ENCODE peak calls at places on chromosomes 13 and 19, in nine cellular contexts. I is tibial nerve, R is neural progenitor cell, M is heart right ventricle, T is BE2C, Z is ascending aorta, W is Peyer's patch, J is uterus, D is heart left ventricle. V is an unnamed sample. For H3K9me3 and H3K4me1, the result is how much of the 10 kb centered on the place peaks cover.

GRCh38 chr19:46350758-46351159 is 3.9 kb downstream of the PPP5C start:
- DNase-seq in D (peak), I (no peak), W (peak), T (no peak), J (no peak), R (no peak), M (no peak), Z (no peak), V (no peak)

GRCh38 chr19:47619763-47620162 is 10.8 kb downstream of the BICRA start:
- DNase-seq in M (no peak), Z (no peak), R (peak), I (no peak), T (no peak), W (no peak), D (no peak), J (no peak), V (no peak)

GRCh38 chr19:18377026-18377425 is 8.9 kb upstream of the GDF15 start:
- DNase-seq in J (no peak), W (no peak), T (no peak), I (no peak), M (no peak), Z (no peak), R (no peak), D (no peak), V (no peak)

GRCh38 chr19:609001-609340 is 19.3 kb downstream of the HCN2 start:
- DNase-seq in I (no peak), D (peak), T (no peak), M (peak), W (no peak), J (no peak), R (no peak), Z (no peak), V (peak)

GRCh38 chr13:64052526-64052925 is 2636.9 kb upstream of the PCDH20 start:
- DNase-seq in J (no peak), W (no peak), T (no peak), Z (no peak), D (no peak), I (no peak), R (no peak), M (no peak), V (no peak)

GRCh38 chr13:48942131-48942530 is 33.6 kb upstream of the FNDC3A start:
- DNase-seq in M (no peak), J (no peak), W (no peak), T (no peak), R (no peak), I (no peak), D (no peak), Z (no peak), V (no peak)

GRCh38 chr19:41263042-41263849 is 926 bp upstream of the HNRNPUL1 start:
- DNase-seq in W (peak), Z (peak), T (peak), R (peak), M (peak), D (peak), I (peak), J (peak), V (peak)

GRCh38 chr19:5354403-5354802 is 13.8 kb upstream of the PTPRS start:
- DNase-seq in J (no peak), Z (no peak), D (no peak), W (no peak), R (peak), I (no peak), T (peak), M (no peak), V (no peak)

GRCh38 chr19:1259873-1260748 is 9.0 kb upstream of the CIRBP start:
- DNase-seq in I (no peak), W (peak), R (peak), T (no peak), D (peak), M (no peak), Z (no peak), J (no peak), V (peak)

GRCh38 chr13:25046274-25046984 is 49.5 kb upstream of the PABPC3 start:
- DNase-seq in W (no peak), D (no peak), Z (no peak), I (no peak), T (no peak), J (no peak), R (peak), M (no peak), V (no peak)

GRCh38 chr13:28467886-28468519 is 26.9 kb downstream of the FLT1 start:
- DNase-seq in Z (no peak), D (no peak), M (no peak), W (no peak), I (no peak), R (no peak), T (no peak), J (no peak), V (no peak)

GRCh38 chr19:16141043-16141442 is 2.4 kb upstream of the HSH2D start:
- DNase-seq in M (no peak), I (no peak), J (no peak), R (no peak), W (no peak), D (no peak), Z (no peak), T (no peak), V (no peak)

GRCh38 chr19:40231544-40232424 is 5.3 kb upstream of the CCNP start:
- DNase-seq in D (peak), M (no peak), J (no peak), T (no peak), R (peak), W (no peak), I (no peak), Z (no peak), V (no peak)

GRCh38 chr19:33665776-33666175 is 44.0 kb downstream of the CHST8 start:
- DNase-seq in D (no peak), R (no peak), I (no peak), Z (no peak), M (no peak), W (no peak), T (no peak), J (no peak), V (no peak)

GRCh38 chr13:111864566-111864965 is 202.4 kb upstream of the SOX1 start:
- DNase-seq in M (no peak), W (no peak), T (no peak), R (no peak), Z (no peak), D (no peak), I (no peak), J (no peak), V (no peak)

GRCh38 chr19:39126593-39127187 is 1.1 kb downstream of the PAK4 start:
- DNase-seq in M (no peak), R (peak), W (peak), Z (no peak), I (no peak), D (no peak), T (no peak), J (no peak), V (peak)

GRCh38 chr13:49053215-49053614 is 77.5 kb downstream of the FNDC3A start:
- DNase-seq in J (no peak), R (no peak), M (no peak), D (no peak), W (no peak), Z (no peak), T (no peak), I (no peak), V (no peak)

GRCh38 chr19:42431486-42431885 is 4.3 kb upstream of the LIPE start:
- DNase-seq in R (no peak), Z (no peak), W (no peak), D (no peak), I (no peak), T (no peak), M (no peak), J (no peak), V (no peak)

GRCh38 chr13:19052931-19053330 is 128.7 kb downstream of the TUBA3C start:
- DNase-seq in D (no peak), R (no peak), Z (no peak), M (no peak), I (no peak), T (no peak), J (no peak), W (no peak), V (no peak)

GRCh38 chr13:40145139-40145538 is 489.7 kb downstream of the COG6 start:
- DNase-seq in J (no peak), T (no peak), W (no peak), R (no peak), M (no peak), I (no peak), Z (no peak), D (no peak), V (no peak)

GRCh38 chr13:27644302-27644701 is 22.6 kb downstream of the POLR1D start:
- DNase-seq in W (no peak), J (no peak), R (no peak), M (no peak), T (no peak), I (no peak), Z (no peak), D (no peak), V (no peak)

GRCh38 chr19:11138659-11139526 is 16.7 kb downstream of the SPC24 start:
- DNase-seq in I (peak), D (peak), T (peak), Z (peak), M (peak), R (peak), J (peak), W (peak), V (peak)

GRCh38 chr19:11136400-11137101 is 19.0 kb downstream of the SPC24 start:
- DNase-seq in W (no peak), D (no peak), M (no peak), R (no peak), T (no peak), Z (no peak), I (no peak), J (no peak), V (no peak)

GRCh38 chr19:21202865-21203494 is 61.1 kb downstream of the ZNF431 start:
- DNase-seq in T (peak), W (no peak), J (no peak), I (no peak), M (no peak), R (peak), D (no peak), Z (no peak), V (no peak)

GRCh38 chr13:44108345-44108858 is 228.7 kb downstream of the LACC1 start:
- DNase-seq in D (peak), T (no peak), M (peak), Z (no peak), J (peak), W (peak), I (no peak), R (no peak), V (peak)

GRCh38 chr19:7928334-7928706 is 2.4 kb upstream of the CTXN1 start:
- DNase-seq in Z (no peak), R (no peak), D (no peak), M (no peak), I (no peak), T (peak), W (no peak), J (peak), V (no peak)

GRCh38 chr19:49362926-49363264 is 679 bp upstream of the TEAD2 start:
- DNase-seq in J (peak), D (peak), R (no peak), I (no peak), Z (no peak), W (no peak), M (peak), T (no peak), V (peak)

GRCh38 chr19:2332341-2333026 is 4.0 kb downstream of the SPPL2B start:
- DNase-seq in W (peak), I (no peak), D (no peak), T (peak), J (no peak), Z (no peak), M (peak), R (no peak), V (peak)

GRCh38 chr19:18608102-18608804 is 1.7 kb upstream of the CRLF1 start:
- DNase-seq in M (no peak), Z (no peak), T (no peak), I (no peak), W (no peak), D (no peak), R (no peak), J (no peak), V (no peak)

GRCh38 chr13:98454389-98454881 is 122.5 kb downstream of the STK24 start:
- DNase-seq in M (no peak), T (no peak), W (no peak), J (no peak), Z (no peak), R (no peak), D (no peak), I (no peak), V (no peak)

GRCh38 chr19:55654323-55654832 is 457 bp upstream of the U2AF2 start:
- DNase-seq in R (peak), W (peak), M (peak), Z (peak), J (peak), T (peak), I (peak), D (peak), V (peak)

GRCh38 chr13:95714142-95714832 is 37.3 kb downstream of the DNAJC3 start:
- DNase-seq in R (no peak), M (no peak), T (no peak), J (no peak), I (no peak), D (no peak), W (no peak), Z (no peak), V (no peak)

GRCh38 chr13:72839831-72840426 is 58.0 kb downstream of the PIBF1 start:
- DNase-seq in Z (no peak), R (peak), J (no peak), W (peak), T (peak), D (no peak), M (no peak), I (no peak), V (peak)

GRCh38 chr13:26442541-26442940 is 114.9 kb upstream of the WASF3 start:
- DNase-seq in T (no peak), M (no peak), I (no peak), W (no peak), J (no peak), R (no peak), D (no peak), Z (no peak), V (no peak)

GRCh38 chr13:34003712-34004111 is 185.8 kb downstream of the RFC3 start:
- DNase-seq in D (no peak), I (no peak), W (no peak), R (no peak), Z (no peak), T (no peak), M (no peak), J (no peak), V (no peak)

GRCh38 chr13:24675806-24676570 is 4.2 kb upstream of the ATP12A start:
- DNase-seq in M (no peak), W (no peak), J (no peak), D (no peak), T (no peak), R (no peak), Z (no peak), I (no peak), V (no peak)

GRCh38 chr13:48268019-48268418 is 35.0 kb downstream of the ITM2B start:
- DNase-seq in R (no peak), D (no peak), J (no peak), I (no peak), M (no peak), W (no peak), T (no peak), Z (no peak), V (no peak)

GRCh38 chr13:85772379-85772778 is 26.8 kb downstream of the SLITRK6 start:
- DNase-seq in M (no peak), W (no peak), D (no peak), I (no peak), T (no peak), R (no peak), Z (no peak), J (no peak), V (no peak)

GRCh38 chr19:38796154-38796553 is 7.2 kb downstream of the LGALS7B start:
- DNase-seq in W (no peak), D (no peak), T (no peak), I (no peak), R (no peak), J (no peak), M (no peak), Z (no peak), V (no peak)

GRCh38 chr19:41377977-41378707 is 1.8 kb downstream of the TMEM91 start:
- DNase-seq in D (no peak), M (no peak), I (no peak), Z (no peak), J (peak), T (peak), W (no peak), R (peak), V (no peak)

DNA sequence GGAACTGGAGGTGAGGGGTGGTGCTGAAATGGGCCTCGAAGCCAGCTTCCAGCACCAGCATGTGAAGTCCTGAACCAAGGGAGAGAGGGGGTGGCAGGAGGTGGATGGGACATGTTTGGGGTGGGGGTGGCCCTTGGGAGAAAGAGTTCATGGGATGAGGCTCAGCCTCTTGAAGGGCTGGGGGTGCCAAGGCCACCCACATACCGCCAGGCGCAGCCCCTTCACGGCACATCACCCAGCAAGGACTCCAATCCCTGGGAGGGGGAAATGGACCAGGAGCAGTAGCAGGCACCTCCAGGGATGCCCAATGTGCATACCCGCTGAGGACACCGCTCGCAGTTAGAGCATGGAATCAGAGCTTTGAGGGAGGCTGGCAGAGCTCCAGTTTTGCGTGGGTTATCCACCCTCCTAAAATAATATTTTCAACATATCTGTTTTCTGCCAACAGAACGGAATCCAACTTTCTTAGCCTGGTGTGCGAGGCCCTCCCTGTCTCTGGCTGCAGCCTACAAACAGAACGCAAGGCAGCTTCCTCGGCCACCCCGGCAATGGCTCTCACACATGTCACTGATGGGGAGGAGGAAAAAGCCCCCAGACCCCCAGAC is 140.5 kb upstream of the VSTM2B start:
- DNase-seq in J (no peak), R (no peak), D (no peak), M (no peak), W (peak), Z (no peak), I (no peak), T (no peak), V (no peak)
- H3K9me3 ChIP-seq in J (under half), R (under half), D (under half), M (under half), W (under half), Z (under half), I (under half), T (under half), V (under half)

GRCh38 chr13:88459335-88459734 is 788.2 kb downstream of the SLITRK5 start:
- DNase-seq in D (no peak), I (no peak), R (no peak), M (no peak), W (no peak), T (no peak), J (no peak), Z (no peak), V (no peak)
- H3K4me1 ChIP-seq in D (under half), I (under half), R (under half), M (under half), W (under half), T (under half), J (under half), Z (under half), V (under half)

GRCh38 chr19:6911523-6911922 is 24.1 kb downstream of the ADGRE1 start:
- DNase-seq in I (no peak), J (no peak), W (no peak), M (no peak), T (no peak), R (no peak), D (no peak), Z (no peak), V (no peak)
- TF ChIP-seq CTCF in I (no peak), J (no peak), W (no peak), M (no peak), T (no peak), R (no peak), D (no peak), Z (no peak), V (no peak)

DNA sequence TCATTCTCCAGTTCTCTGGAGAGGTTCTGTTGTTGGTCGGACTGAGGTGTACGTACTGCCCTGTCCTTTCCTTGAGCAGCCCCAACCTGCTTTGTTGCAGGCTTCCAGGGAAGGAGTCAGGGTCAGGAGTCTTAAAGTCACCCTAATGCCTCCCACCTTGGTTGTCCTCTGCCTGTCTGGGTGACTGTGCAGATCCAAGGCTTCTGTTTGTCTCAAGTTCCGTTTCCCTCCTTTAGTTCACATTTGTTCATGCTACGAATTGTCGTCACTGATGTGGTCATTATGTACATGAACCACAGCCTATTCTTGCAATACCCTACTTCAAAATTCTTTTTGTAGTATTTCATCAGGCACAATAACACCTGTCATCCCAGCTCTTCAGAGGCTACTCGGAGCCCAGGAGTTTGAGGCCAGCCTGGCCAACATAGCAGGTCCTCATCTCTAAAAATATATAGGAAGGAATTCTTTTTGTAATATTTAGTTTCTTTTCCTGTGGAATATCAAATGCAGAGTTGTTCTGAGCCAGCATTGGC is 7.4 kb downstream of the ZNF586 start:
- DNase-seq in R (no peak), I (no peak), D (no peak), T (no peak), J (no peak), W (no peak), Z (no peak), M (no peak), V (no peak)
- H3K9me3 ChIP-seq in R (under half), I (under half), D (under half), T (under half), J (under half), W (half or more), Z (half or more), M (half or more), V (half or more)

DNA sequence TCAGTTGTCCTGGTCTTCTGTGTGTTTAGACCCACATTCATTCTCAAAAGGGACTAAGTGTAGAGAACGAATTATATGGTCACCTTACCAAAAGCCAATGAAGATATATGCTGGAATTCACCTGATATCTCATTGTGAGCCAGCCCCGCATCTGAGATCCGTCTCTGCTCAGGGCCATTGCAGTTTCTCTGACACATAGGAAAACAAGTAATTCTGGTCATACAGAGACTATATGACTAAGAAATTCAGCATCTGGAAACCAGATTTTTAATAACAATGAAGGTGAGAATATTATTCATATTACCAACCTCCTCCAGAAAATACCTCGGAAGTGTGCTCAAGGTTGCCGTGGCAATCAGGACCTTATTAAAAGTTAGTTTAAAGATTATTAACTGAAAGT is 278.6 kb upstream of the EDNRB start:
- DNase-seq in W (no peak), D (no peak), M (no peak), T (no peak), Z (no peak), I (no peak), J (no peak), R (no peak), V (no peak)
- H3K4me1 ChIP-seq in W (under half), D (under half), M (under half), T (under half), Z (under half), I (under half), J (under half), R (under half), V (under half)

GRCh38 chr13:69591437-69591836 is 516.2 kb upstream of the ATXN8OS start:
- DNase-seq in M (no peak), R (no peak), D (no peak), T (no peak), Z (no peak), W (no peak), J (no peak), I (no peak), V (no peak)

GRCh38 chr13:69580255-69580654 is 527.4 kb upstream of the ATXN8OS start:
- DNase-seq in I (no peak), J (no peak), M (no peak), D (no peak), T (no peak), Z (no peak), W (no peak), R (no peak), V (no peak)

GRCh38 chr13:69589531-69589930 is 518.1 kb upstream of the ATXN8OS start:
- DNase-seq in Z (no peak), D (no peak), J (no peak), I (no peak), R (no peak), M (no peak), T (no peak), W (no peak), V (no peak)

DNA sequence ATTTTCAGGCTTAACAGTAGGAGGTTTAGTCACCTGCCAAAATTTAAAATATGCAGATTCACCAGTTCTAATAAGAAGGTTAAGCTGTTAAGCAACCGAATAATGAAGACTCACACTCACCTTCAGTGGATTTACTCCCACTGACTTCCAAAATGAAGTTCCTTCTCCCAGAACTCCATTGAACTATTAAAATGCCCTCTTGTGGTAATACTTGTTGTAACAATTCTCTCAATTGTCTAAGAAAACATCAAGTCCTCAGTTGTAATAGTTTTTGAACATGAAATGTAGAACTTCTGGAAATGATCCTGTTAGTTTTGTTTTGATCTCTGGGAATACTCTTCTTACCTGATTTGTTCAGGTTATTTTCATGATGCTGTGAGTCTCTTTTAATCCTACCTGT is 522.0 kb upstream of the ATXN8OS start:
- DNase-seq in M (no peak), T (no peak), R (no peak), J (no peak), Z (no peak), D (no peak), W (no peak), I (no peak), V (no peak)
- TF ChIP-seq CTCF in M (no peak), T (peak), R (peak), J (no peak), Z (no peak), D (no peak), W (no peak), I (no peak), V (no peak)

V was measured in mucosa of descending colon.